ENCODE peak calls at places on chromosome 12, in ten cellular contexts. A is H7; C is NCI-H1694 treated with DMSO at 0.1 percent for 48 hours; Z is RWPE1; R is mucosa of gallbladder; P is stimulated activated CD8-positive, alpha-beta memory T cell treated with anti-CD3 and anti-CD28 coated beads, Interleukin-15, amount 100 ng/mL, for 24 hours; H is EL; W is A549; J is mesendoderm; E is fibroblast of the aortic adventitia. I is an unnamed sample.

GRCh38 chr12:42410345-42410744 is 84.4 kb downstream of the PPHLN1 start:
- DNase-seq in A (no peak), C (no peak), Z (no peak), R (no peak), P (no peak), H (no peak), W (no peak), J (no peak), E (no peak), I (no peak)

GRCh38 chr12:61823102-61823501 is 437.1 kb upstream of the USP15 start:
- DNase-seq in A (no peak), C (no peak), Z (no peak), R (no peak), P (no peak), H (no peak), W (no peak), J (no peak), E (no peak), I (no peak)

GRCh38 chr12:26845057-26845666 is 12.2 kb upstream of the ITPR2 start:
- DNase-seq in A (peak; percentile 40), C (peak; percentile 13), Z (no peak), R (peak; percentile 42), P (no peak), H (peak; percentile 56), W (peak; percentile 50), J (peak; percentile 57), E (peak; percentile 63), I (peak; percentile 61)

GRCh38 chr12:76915381-76916169 is 36.8 kb upstream of the CSRP2 start:
- DNase-seq in A (no peak), C (no peak), Z (no peak), R (no peak), P (no peak), H (no peak), W (no peak), J (no peak), E (peak; percentile 57), I (no peak)

GRCh38 chr12:127052491-127053232 is 1214.3 kb upstream of the TMEM132C start:
- DNase-seq in A (no peak), C (no peak), Z (peak; percentile 86), R (no peak), P (no peak), H (peak; percentile 84), W (no peak), J (no peak), E (peak; percentile 73), I (peak; percentile 37)

GRCh38 chr12:31591308-31591901 is 469 bp upstream of the DENND5B start:
- DNase-seq in A (peak; percentile 47), C (no peak), Z (peak; percentile 6), R (peak; percentile 16), P (no peak), H (peak; percentile 21), W (peak; percentile 29), J (peak; percentile 39), E (peak; percentile 54), I (peak; percentile 57)

GRCh38 chr12:68792952-68793351 is 15.0 kb upstream of the MDM2 start:
- DNase-seq in A (peak; percentile 77), C (no peak), Z (peak; percentile 89), R (no peak), P (no peak), H (peak; percentile 61), W (peak; percentile 81), J (peak; percentile 65), E (no peak), I (peak; percentile 28)

GRCh38 chr12:91355150-91356006 is 172.8 kb upstream of the DCN start:
- DNase-seq in A (peak; percentile 12), C (peak; percentile 60), Z (peak; percentile 67), R (peak; percentile 79), P (no peak), H (peak; percentile 74), W (peak; percentile 50), J (peak; percentile 70), E (peak; percentile 87), I (peak; percentile 87)

I was measured in astrocyte of the hippocampus.